ENCODE peak calls at places on chromosomes 3 and 15, in four cellular contexts. S is iPS-NIHi11, Q is GM12878, P is foreskin fibroblast. G is an unnamed sample.

GRCh38 chr3:33957176-33957575 is 158.7 kb downstream of the PDCD6IP start:
- DNase-seq in S (no peak), Q (no peak), P (no peak), G (no peak)

GRCh38 chr15:31328999-31329639 is 2.5 kb downstream of the KLF13 start:
- DNase-seq in S (peak; percentile 50), Q (no peak), P (no peak), G (peak; percentile 77)

GRCh38 chr3:171365489-171365888 is 94.7 kb downstream of the TNIK start:
- DNase-seq in S (no peak), Q (no peak), P (peak; percentile 40), G (no peak)

GRCh38 chr3:127387119-127387518 is 99.3 kb upstream of the PRR20G start:
- DNase-seq in S (no peak), Q (no peak), P (no peak), G (no peak)

GRCh38 chr15:66401130-66402021 is 14.7 kb downstream of the MAP2K1 start:
- DNase-seq in S (no peak), Q (no peak), P (no peak), G (no peak)

GRCh38 chr15:77173487-77173886 is 102.6 kb upstream of the TSPAN3 start:
- DNase-seq in S (no peak), Q (no peak), P (no peak), G (no peak)

GRCh38 chr15:73982251-73982962 is 9.7 kb downstream of the STOML1 start:
- DNase-seq in S (no peak), Q (no peak), P (peak; percentile 98), G (peak; percentile 96)

GRCh38 chr3:184160456-184160855 is 5.3 kb downstream of the DVL3 start:
- DNase-seq in S (no peak), Q (no peak), P (peak; percentile 56), G (no peak)

GRCh38 chr3:128426128-128426921 is 40.4 kb downstream of the DNAJB8 start:
- DNase-seq in S (peak; percentile 99), Q (no peak), P (peak; percentile 67), G (peak; percentile 80)

GRCh38 chr3:99532246-99532645 is 106.1 kb upstream of the COL8A1 start:
- DNase-seq in S (peak; percentile 73), Q (no peak), P (peak; percentile 60), G (peak; percentile 64)

GRCh38 chr3:191369081-191370010 is 39.0 kb upstream of the UTS2B start:
- DNase-seq in S (no peak), Q (no peak), P (peak; percentile 90), G (no peak)

GRCh38 chr3:128804017-128804816 is 75.2 kb upstream of the ACAD9 start:
- DNase-seq in S (no peak), Q (peak; percentile 83), P (no peak), G (no peak)

GRCh38 chr3:65658398-65658797 is 380.3 kb downstream of the MAGI1 start:
- DNase-seq in S (no peak), Q (no peak), P (no peak), G (no peak)

GRCh38 chr3:197856199-197856816 is 65.3 kb downstream of the LRCH3 start:
- DNase-seq in S (no peak), Q (no peak), P (no peak), G (no peak)

GRCh38 chr15:78923480-78924360 is 21.1 kb downstream of the CTSH start:
- DNase-seq in S (no peak), Q (no peak), P (no peak), G (no peak)

GRCh38 chr3:47803478-47804025 is 614 bp downstream of the DHX30 start:
- DNase-seq in S (no peak), Q (no peak), P (no peak), G (no peak)

GRCh38 chr3:25428003-25428861 is at the start of gene RARB:
- DNase-seq in S (peak; percentile 86), Q (no peak), P (peak; percentile 90), G (peak; percentile 86)

GRCh38 chr3:48655586-48655985 is 7.1 kb downstream of the CELSR3 start:
- DNase-seq in S (no peak), Q (no peak), P (peak; percentile 7), G (peak; percentile 45)

GRCh38 chr15:69129026-69129385 is 31.4 kb upstream of the GLCE start:
- DNase-seq in S (no peak), Q (no peak), P (no peak), G (no peak)

GRCh38 chr3:168417016-168417415 is 321.3 kb upstream of the GOLIM4 start:
- DNase-seq in S (no peak), Q (no peak), P (no peak), G (no peak)

GRCh38 chr3:8538904-8539303 is 37.3 kb downstream of the LMCD1 start:
- DNase-seq in S (no peak), Q (no peak), P (peak; percentile 69), G (no peak)

GRCh38 chr3:129934234-129935123 is 40.0 kb upstream of the TRH start:
- DNase-seq in S (peak; percentile 73), Q (no peak), P (peak; percentile 59), G (peak; percentile 55)

GRCh38 chr3:197466586-197467399 is 89.0 kb downstream of the BDH1 start:
- DNase-seq in S (no peak), Q (no peak), P (peak; percentile 89), G (no peak)

GRCh38 chr15:65862682-65863081 is 6.6 kb upstream of the RAB11A start:
- DNase-seq in S (peak; percentile 77), Q (no peak), P (peak; percentile 59), G (peak; percentile 20)

GRCh38 chr3:10930641-10931040 is 61.9 kb upstream of the SLC6A1 start:
- DNase-seq in S (no peak), Q (no peak), P (no peak), G (no peak)

GRCh38 chr3:8621872-8622271 is 22.7 kb downstream of the SSUH2 start:
- DNase-seq in S (no peak), Q (no peak), P (peak; percentile 94), G (no peak)

GRCh38 chr15:70526221-70526973 is 237.0 kb downstream of the UACA start:
- DNase-seq in S (no peak), Q (no peak), P (peak; percentile 84), G (no peak)

GRCh38 chr15:57097246-57097645 is 178.8 kb downstream of the TCF12 start:
- DNase-seq in S (no peak), Q (no peak), P (no peak), G (no peak)

GRCh38 chr15:98873441-98874218 is 134.0 kb downstream of the PGPEP1L start:
- DNase-seq in S (peak; percentile 36), Q (no peak), P (peak; percentile 96), G (peak; percentile 46)

GRCh38 chr3:29759021-29759359 is 478.1 kb downstream of the RBMS3 start:
- DNase-seq in S (no peak), Q (no peak), P (peak; percentile 77), G (no peak)

GRCh38 chr3:174208161-174208560 is 651.0 kb upstream of the NAALADL2 start:
- DNase-seq in S (no peak), Q (no peak), P (no peak), G (no peak)

GRCh38 chr3:161275919-161276318 is 54.8 kb downstream of the NMD3 start:
- DNase-seq in S (no peak), Q (no peak), P (no peak), G (no peak)

GRCh38 chr3:156978471-156978961 is 152.4 kb downstream of the LEKR1 start:
- DNase-seq in S (no peak), Q (peak; percentile 83), P (peak; percentile 57), G (no peak)

G was measured in right cardiac atrium.